ENCODE peak calls at places on chromosomes 6 and 20, in five cellular contexts. Z, S, P, K and T are unnamed samples.

GRCh38 chr6:37442416-37443218 is 9.6 kb downstream of the CMTR1 start:
- DNase-seq in Z (no peak), S (no peak), P (no peak), K (no peak), T (no peak)

GRCh38 chr6:16432075-16433032 is 194.0 kb downstream of the GMPR start:
- DNase-seq in Z (no peak), S (no peak), P (peak; percentile 77), K (no peak), T (no peak)

GRCh38 chr6:170087946-170088348 is 202.9 kb downstream of the DLL1 start:
- DNase-seq in Z (no peak), S (no peak), P (peak; percentile 23), K (no peak), T (no peak)

GRCh38 chr6:136593748-136594490 is 43.7 kb upstream of the MAP7 start:
- DNase-seq in Z (peak; percentile 16), S (no peak), P (peak; percentile 94), K (no peak), T (no peak)

GRCh38 chr20:9301129-9302072 is 213.0 kb upstream of the LAMP5 start:
- DNase-seq in Z (peak; percentile 6), S (no peak), P (no peak), K (no peak), T (peak; percentile 81)

GRCh38 chr20:50346372-50347347 is 156.0 kb downstream of the CEBPB start:
- DNase-seq in Z (no peak), S (no peak), P (no peak), K (peak; percentile 82), T (no peak)

GRCh38 chr20:56949318-56949717 is 317.1 kb downstream of the BMP7 start:
- DNase-seq in Z (peak; percentile 22), S (peak; percentile 39), P (no peak), K (no peak), T (no peak)

GRCh38 chr6:70108230-70108629 is 194.7 kb downstream of the COL9A1 start:
- DNase-seq in Z (peak; percentile 10), S (peak; percentile 34), P (peak; percentile 21), K (peak; percentile 28), T (peak; percentile 63)

GRCh38 chr6:149716584-149716983 is 1.3 kb downstream of the LATS1 start:
- DNase-seq in Z (no peak), S (no peak), P (no peak), K (peak; percentile 24), T (no peak)

GRCh38 chr6:89501239-89501638 is 68.3 kb downstream of the ANKRD6 start:
- DNase-seq in Z (no peak), S (no peak), P (no peak), K (no peak), T (no peak)

GRCh38 chr6:5333653-5334052 is 72.3 kb downstream of the FARS2 start:
- DNase-seq in Z (no peak), S (no peak), P (no peak), K (no peak), T (peak; percentile 63)

GRCh38 chr6:10582774-10583508 is 61.8 kb downstream of the GCNT2 start:
- DNase-seq in Z (no peak), S (no peak), P (no peak), K (no peak), T (no peak)

GRCh38 chr6:37765182-37765780 is 54.2 kb upstream of the ZFAND3 start:
- DNase-seq in Z (no peak), S (no peak), P (no peak), K (peak; percentile 67), T (no peak)

GRCh38 chr20:6044102-6044501 is 9.8 kb downstream of the LRRN4 start:
- DNase-seq in Z (no peak), S (peak; percentile 17), P (no peak), K (no peak), T (no peak)

GRCh38 chr6:113782641-113783040 is 74.5 kb upstream of the MARCKS start:
- DNase-seq in Z (no peak), S (no peak), P (no peak), K (no peak), T (no peak)

GRCh38 chr6:17842014-17842776 is 135.5 kb upstream of the NUP153 start:
- DNase-seq in Z (no peak), S (peak; percentile 33), P (no peak), K (no peak), T (no peak)

GRCh38 chr20:57579331-57579897 is 18.5 kb downstream of the PCK1 start:
- DNase-seq in Z (no peak), S (no peak), P (no peak), K (no peak), T (no peak)

GRCh38 chr6:14964901-14965300 is 281.0 kb upstream of the JARID2 start:
- DNase-seq in Z (no peak), S (no peak), P (no peak), K (no peak), T (no peak)

GRCh38 chr20:58330692-58331091 is 21.2 kb downstream of the RAB22A start:
- DNase-seq in Z (no peak), S (no peak), P (no peak), K (no peak), T (no peak)

GRCh38 chr20:6744171-6744570 is 23.3 kb upstream of the BMP2 start:
- DNase-seq in Z (no peak), S (no peak), P (no peak), K (no peak), T (no peak)

GRCh38 chr6:30942338-30943060 is 1.7 kb downstream of the MUCL3 start:
- DNase-seq in Z (peak; percentile 83), S (peak; percentile 84), P (no peak), K (peak; percentile 41), T (peak; percentile 96)

GRCh38 chr6:159105716-159106115 is 60.9 kb upstream of the TAGAP start:
- DNase-seq in Z (no peak), S (no peak), P (no peak), K (no peak), T (no peak)

GRCh38 chr6:24796616-24797290 is 2.0 kb downstream of the ARMH2 start:
- DNase-seq in Z (no peak), S (no peak), P (no peak), K (no peak), T (no peak)

GRCh38 chr6:145086197-145086596 is 649.1 kb downstream of the EPM2A start:
- DNase-seq in Z (no peak), S (no peak), P (no peak), K (no peak), T (no peak)

GRCh38 chr6:55882731-55883595 is 7.6 kb upstream of the BMP5 start:
- DNase-seq in Z (no peak), S (no peak), P (no peak), K (no peak), T (peak; percentile 52)

GRCh38 chr20:52962183-52962582 is 10.0 kb upstream of the TSHZ2 start:
- DNase-seq in Z (no peak), S (no peak), P (no peak), K (no peak), T (no peak)

GRCh38 chr6:36349240-36349639 is 12.6 kb upstream of the BNIP5 start:
- DNase-seq in Z (no peak), S (no peak), P (no peak), K (no peak), T (peak; percentile 13)

GRCh38 chr6:39934060-39934757 is at the start of gene MOCS1:
- DNase-seq in Z (peak; percentile 32), S (peak; percentile 93), P (no peak), K (peak; percentile 93), T (peak; percentile 74)

GRCh38 chr20:25247100-25247665 is 702 bp upstream of the PYGB start:
- DNase-seq in Z (peak; percentile 37), S (peak; percentile 36), P (no peak), K (peak; percentile 68), T (peak; percentile 70)
- TF ChIP-seq JUND in Z (no peak), S (no peak), P (no peak), K (no peak), T (no peak)

GRCh38 chr20:62652894-62653305 is 10.6 kb downstream of the SLCO4A1 start:
- DNase-seq in Z (no peak), S (no peak), P (no peak), K (no peak), T (no peak)

GRCh38 chr20:62650551-62651284 is 8.4 kb downstream of the SLCO4A1 start:
- DNase-seq in Z (no peak), S (no peak), P (no peak), K (no peak), T (no peak)

GRCh38 chr20:62652051-62652893 is 10.0 kb downstream of the SLCO4A1 start:
- DNase-seq in Z (peak; percentile 33), S (peak; percentile 62), P (peak; percentile 85), K (peak; percentile 70), T (peak; percentile 96)

GRCh38 chr20:62653373-62653772 is 11.1 kb downstream of the SLCO4A1 start:
- DNase-seq in Z (no peak), S (no peak), P (no peak), K (no peak), T (no peak)

DNA sequence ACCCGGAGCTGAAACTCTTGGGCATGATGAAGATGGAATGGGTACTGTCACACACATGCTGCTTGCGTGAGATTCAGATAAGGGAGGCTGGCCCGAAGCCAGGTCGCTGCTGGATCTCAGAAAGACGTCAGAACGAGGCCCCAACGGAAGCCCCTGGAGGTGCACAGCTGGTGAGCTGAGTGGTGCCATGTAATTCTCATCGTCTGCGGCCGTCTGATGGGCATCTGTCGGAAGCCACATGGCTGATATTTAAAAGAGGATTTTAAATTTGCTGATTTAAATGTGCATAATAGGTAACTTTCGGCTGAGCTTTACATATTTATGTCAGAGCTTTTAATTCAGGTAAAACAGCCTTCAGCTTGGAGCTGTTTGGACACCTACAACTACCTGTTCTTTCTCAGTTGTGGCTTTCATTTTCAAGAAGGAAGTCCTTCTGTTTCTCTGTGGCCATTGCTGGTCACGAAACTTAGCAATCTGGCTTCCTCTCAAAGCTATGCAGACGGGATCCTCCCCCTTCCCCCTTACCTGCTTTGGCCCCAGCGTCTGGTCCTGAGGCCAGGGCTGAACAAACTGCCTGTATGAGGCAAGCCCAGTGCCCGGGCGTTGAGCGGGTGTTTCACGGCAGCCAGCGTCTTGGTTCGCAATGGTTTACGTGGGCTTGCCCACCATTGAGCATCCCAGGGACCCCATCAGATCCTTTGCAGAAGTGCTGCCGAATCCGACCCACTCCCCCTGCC is 9.2 kb downstream of the SLCO4A1 start:
- DNase-seq in Z (no peak), S (no peak), P (peak; percentile 84), K (peak; percentile 92), T (no peak)
- TF ChIP-seq JUND in Z (no peak), S (no peak), P (no peak), K (no peak), T (no peak)

GRCh38 chr6:51613558-51613957 is 473.9 kb downstream of the PKHD1 start:
- DNase-seq in Z (no peak), S (no peak), P (no peak), K (no peak), T (peak; percentile 14)

GRCh38 chr6:51619042-51619799 is 468.2 kb downstream of the PKHD1 start:
- DNase-seq in Z (no peak), S (no peak), P (no peak), K (no peak), T (no peak)

GRCh38 chr6:51614725-51615124 is 472.7 kb downstream of the PKHD1 start:
- DNase-seq in Z (no peak), S (no peak), P (no peak), K (no peak), T (no peak)

DNA sequence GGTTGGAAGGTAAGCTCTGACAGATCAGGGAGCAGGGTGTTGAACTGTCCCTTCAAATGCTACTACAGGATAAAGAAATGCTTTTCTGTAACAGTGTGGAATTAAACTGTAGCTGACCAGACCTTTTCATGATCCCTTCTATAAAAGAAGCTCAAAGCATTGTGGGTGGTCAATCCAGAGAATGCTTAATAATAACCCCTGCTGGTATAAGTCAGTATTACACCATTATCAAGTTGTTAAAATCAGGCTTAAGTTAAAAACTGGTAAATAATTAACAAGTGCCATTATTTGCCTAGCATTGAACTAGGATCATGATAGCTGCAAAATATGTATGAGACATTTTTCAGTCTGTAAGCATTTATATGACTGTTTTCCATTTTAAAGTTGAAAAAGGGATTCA is 468.9 kb downstream of the PKHD1 start:
- DNase-seq in Z (no peak), S (peak; percentile 24), P (no peak), K (no peak), T (peak; percentile 11)
- TF ChIP-seq JUND in Z (no peak), S (no peak), P (no peak), K (no peak), T (no peak)

GRCh38 chr6:291148-291696 is 1.1 kb upstream of the DUSP22 start:
- DNase-seq in Z (no peak), S (no peak), P (no peak), K (no peak), T (no peak)
- TF ChIP-seq JUND in Z (no peak), S (peak; percentile 22), P (no peak), K (no peak), T (no peak)